ENCODE peak calls at places on chromosomes 16 and 17, in five cellular contexts. E is heart left ventricle, O is AG09309, M is fibroblast of mammary gland, Q is H7. S is an unnamed sample.

GRCh38 chr17:72407336-72408121 is 286.7 kb downstream of the SOX9 start:
- DNase-seq in E (peak; percentile 33), O (peak; percentile 93), M (peak; percentile 96), Q (peak; percentile 75), S (peak; percentile 94)

GRCh38 chr16:7361416-7362129 is 28.9 kb downstream of the RBFOX1 start:
- DNase-seq in E (no peak), O (no peak), M (no peak), Q (no peak), S (no peak)

GRCh38 chr17:15157051-15157450 is 108.1 kb downstream of the PMP22 start:
- DNase-seq in E (no peak), O (no peak), M (peak; percentile 41), Q (no peak), S (peak; percentile 45)

GRCh38 chr17:40915199-40915661 is 22.2 kb downstream of the KRT23 start:
- DNase-seq in E (no peak), O (peak; percentile 89), M (peak; percentile 95), Q (no peak), S (peak; percentile 95)

GRCh38 chr17:79090503-79091372 is 16.1 kb downstream of the ENGASE start:
- DNase-seq in E (no peak), O (no peak), M (peak; percentile 16), Q (peak; percentile 89), S (peak; percentile 15)

GRCh38 chr16:9134739-9135138 is 43.3 kb downstream of the HAPSTR1 start:
- DNase-seq in E (peak; percentile 26), O (no peak), M (peak; percentile 51), Q (peak; percentile 81), S (peak; percentile 56)

GRCh38 chr17:81193470-81194224 is 27.6 kb upstream of the AATK start:
- DNase-seq in E (peak; percentile 11), O (no peak), M (peak; percentile 28), Q (no peak), S (no peak)

GRCh38 chr16:56477096-56477878 is 25.9 kb downstream of the OGFOD1 start:
- DNase-seq in E (no peak), O (peak; percentile 69), M (peak; percentile 91), Q (no peak), S (peak; percentile 96)

GRCh38 chr17:8831234-8831849 is 32.2 kb upstream of the MFSD6L start:
- DNase-seq in E (no peak), O (no peak), M (no peak), Q (no peak), S (no peak)

GRCh38 chr17:74711058-74711824 is 1.5 kb downstream of the CD300LF start:
- DNase-seq in E (no peak), O (no peak), M (no peak), Q (no peak), S (no peak)

DNA sequence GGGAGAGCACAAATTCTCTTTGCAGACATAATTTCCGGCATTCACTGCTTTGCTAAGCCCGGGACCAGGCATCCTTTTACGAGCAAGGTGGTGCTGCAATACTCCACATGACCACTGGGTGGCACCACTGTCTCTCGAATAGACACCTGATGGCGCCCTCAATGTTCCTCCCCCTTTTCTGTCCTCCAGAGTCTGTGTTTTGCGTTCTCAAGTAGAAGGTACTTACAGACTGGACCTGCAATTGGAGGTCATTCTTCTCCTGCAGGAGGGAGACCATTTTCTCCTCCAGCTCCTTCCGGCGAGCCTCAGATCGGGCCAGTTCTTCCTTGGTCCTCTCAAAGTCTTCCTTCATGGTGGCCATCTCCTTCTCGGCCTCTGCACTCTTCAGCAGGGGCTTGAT is 45.2 kb downstream of the MYH13 start:
- DNase-seq in E (peak; percentile 51), O (peak; percentile 35), M (peak; percentile 82), Q (peak; percentile 92), S (peak; percentile 76)
- H3K4me3 ChIP-seq in E (no peak overlapping the region), O (no peak overlapping the region), M (no peak overlapping the region), Q (no peak overlapping the region), S (no peak overlapping the region)

DNA sequence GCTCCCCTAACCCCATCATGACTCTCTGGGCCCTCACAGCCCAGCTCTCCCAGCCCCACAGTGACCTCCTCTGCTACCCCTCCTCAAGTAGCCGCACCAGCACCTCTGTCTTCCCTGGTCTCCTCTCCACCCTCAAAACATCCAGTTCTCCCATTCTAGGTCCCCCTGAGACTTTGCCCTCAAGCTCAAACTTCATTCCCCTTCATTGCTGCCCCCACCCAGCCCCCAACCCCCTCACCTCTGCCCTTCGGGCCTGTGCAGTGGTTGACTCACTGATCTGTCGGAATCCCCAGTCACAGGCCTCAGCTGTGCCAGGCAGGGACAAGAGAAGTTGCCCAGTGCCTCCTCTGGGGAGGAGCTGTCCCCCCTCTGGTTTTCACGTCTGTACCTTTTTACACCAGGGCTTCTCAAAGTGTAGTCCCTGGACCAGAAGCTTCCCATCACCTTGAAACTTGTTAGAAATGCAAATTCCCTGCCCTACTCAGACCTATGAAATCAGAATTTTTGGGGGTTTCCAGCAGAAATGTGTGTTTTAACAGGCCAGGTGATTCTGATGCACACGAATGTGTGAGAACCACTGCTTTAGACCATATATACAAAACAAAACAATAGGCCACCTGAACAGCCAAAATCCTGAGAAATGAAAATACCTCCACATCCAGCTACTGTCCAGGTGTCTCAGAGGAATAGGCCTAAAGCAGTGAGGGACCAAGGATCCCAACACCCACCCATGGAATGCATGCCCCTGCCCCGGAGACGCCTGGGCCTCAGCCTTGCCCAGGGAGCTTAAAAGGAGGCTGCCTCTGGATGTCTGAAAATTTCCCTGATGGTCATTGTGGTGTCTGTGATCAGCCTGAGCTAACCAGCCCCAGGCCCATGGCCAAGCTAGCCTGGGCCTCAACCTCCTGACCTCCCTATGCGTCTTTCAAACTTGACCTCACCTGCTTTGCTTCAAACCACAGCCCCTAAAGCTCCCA is 853 bp upstream of the DOK4 start:
- DNase-seq in E (no peak), O (no peak), M (no peak), Q (no peak), S (no peak)
- H3K4me3 ChIP-seq in E (peak overlapping the region; percentile 83), O (peak overlapping the region; percentile 54), M (peak overlapping the region; percentile 38), Q (no peak overlapping the region), S (peak overlapping the region; percentile 72)

GRCh38 chr16:64948056-64948455 is 173.8 kb downstream of the CDH11 start:
- DNase-seq in E (no peak), O (no peak), M (no peak), Q (no peak), S (no peak)
- H3K4me3 ChIP-seq in E (no peak overlapping the region), O (no peak overlapping the region), M (no peak overlapping the region), Q (no peak overlapping the region), S (no peak overlapping the region)

GRCh38 chr17:38577244-38577643 is 28.5 kb downstream of the SRCIN1 start:
- DNase-seq in E (no peak), O (no peak), M (no peak), Q (peak; percentile 66), S (no peak)

GRCh38 chr17:38579934-38580333 is 25.8 kb downstream of the SRCIN1 start:
- DNase-seq in E (no peak), O (no peak), M (peak; percentile 52), Q (peak; percentile 93), S (peak; percentile 32)

GRCh38 chr17:38578641-38579480 is 26.9 kb downstream of the SRCIN1 start:
- DNase-seq in E (no peak), O (no peak), M (no peak), Q (peak; percentile 83), S (no peak)

GRCh38 chr17:38577645-38578173 is 28.0 kb downstream of the SRCIN1 start:
- DNase-seq in E (no peak), O (no peak), M (no peak), Q (peak; percentile 50), S (no peak)

GRCh38 chr17:38578229-38578628 is 27.5 kb downstream of the SRCIN1 start:
- DNase-seq in E (no peak), O (no peak), M (no peak), Q (peak; percentile 89), S (no peak)
- H3K4me3 ChIP-seq in E (peak overlapping the region; percentile 28), O (no peak overlapping the region), M (no peak overlapping the region), Q (peak overlapping the region; percentile 35), S (no peak overlapping the region)

DNA sequence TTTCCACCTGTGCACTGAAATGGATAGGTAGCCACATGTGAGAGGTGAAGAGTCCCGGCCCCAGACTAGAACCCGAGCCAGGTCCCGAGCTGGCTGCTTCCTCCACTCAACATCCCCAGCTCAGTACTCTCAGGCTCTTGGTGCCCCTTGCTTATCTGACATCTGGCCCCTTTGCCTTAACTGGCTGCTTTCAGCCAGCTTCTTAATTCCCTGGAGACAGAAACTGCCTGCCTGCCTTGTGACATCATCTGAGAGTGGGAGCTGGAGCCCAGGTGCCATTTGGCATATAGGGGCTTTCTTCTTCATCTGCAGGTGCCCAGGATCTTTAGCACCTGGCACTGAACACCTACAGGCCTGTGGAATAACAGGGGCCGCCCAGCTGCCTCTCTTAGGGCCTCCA is 8.9 kb downstream of the CHAD start:
- DNase-seq in E (no peak), O (no peak), M (no peak), Q (no peak), S (no peak)
- H3K4me3 ChIP-seq in E (no peak overlapping the region), O (no peak overlapping the region), M (no peak overlapping the region), Q (no peak overlapping the region), S (no peak overlapping the region)

GRCh38 chr17:47907932-47908562 is 12.0 kb downstream of the SP2 start:
- DNase-seq in E (no peak), O (no peak), M (no peak), Q (no peak), S (peak; percentile 32)
- H3K4me3 ChIP-seq in E (peak overlapping the region; percentile 24), O (no peak overlapping the region), M (no peak overlapping the region), Q (no peak overlapping the region), S (no peak overlapping the region)

GRCh38 chr17:37743875-37744632 is 805 bp downstream of the HNF1B start:
- DNase-seq in E (no peak), O (no peak), M (no peak), Q (peak; percentile 82), S (no peak)

GRCh38 chr17:37741334-37742113 is 3.3 kb downstream of the HNF1B start:
- DNase-seq in E (no peak), O (no peak), M (no peak), Q (no peak), S (no peak)

GRCh38 chr17:37742114-37742761 is 2.6 kb downstream of the HNF1B start:
- DNase-seq in E (no peak), O (no peak), M (no peak), Q (peak; percentile 87), S (no peak)

GRCh38 chr17:37743612-37743874 is 1.3 kb downstream of the HNF1B start:
- DNase-seq in E (no peak), O (no peak), M (no peak), Q (peak; percentile 75), S (no peak)

DNA sequence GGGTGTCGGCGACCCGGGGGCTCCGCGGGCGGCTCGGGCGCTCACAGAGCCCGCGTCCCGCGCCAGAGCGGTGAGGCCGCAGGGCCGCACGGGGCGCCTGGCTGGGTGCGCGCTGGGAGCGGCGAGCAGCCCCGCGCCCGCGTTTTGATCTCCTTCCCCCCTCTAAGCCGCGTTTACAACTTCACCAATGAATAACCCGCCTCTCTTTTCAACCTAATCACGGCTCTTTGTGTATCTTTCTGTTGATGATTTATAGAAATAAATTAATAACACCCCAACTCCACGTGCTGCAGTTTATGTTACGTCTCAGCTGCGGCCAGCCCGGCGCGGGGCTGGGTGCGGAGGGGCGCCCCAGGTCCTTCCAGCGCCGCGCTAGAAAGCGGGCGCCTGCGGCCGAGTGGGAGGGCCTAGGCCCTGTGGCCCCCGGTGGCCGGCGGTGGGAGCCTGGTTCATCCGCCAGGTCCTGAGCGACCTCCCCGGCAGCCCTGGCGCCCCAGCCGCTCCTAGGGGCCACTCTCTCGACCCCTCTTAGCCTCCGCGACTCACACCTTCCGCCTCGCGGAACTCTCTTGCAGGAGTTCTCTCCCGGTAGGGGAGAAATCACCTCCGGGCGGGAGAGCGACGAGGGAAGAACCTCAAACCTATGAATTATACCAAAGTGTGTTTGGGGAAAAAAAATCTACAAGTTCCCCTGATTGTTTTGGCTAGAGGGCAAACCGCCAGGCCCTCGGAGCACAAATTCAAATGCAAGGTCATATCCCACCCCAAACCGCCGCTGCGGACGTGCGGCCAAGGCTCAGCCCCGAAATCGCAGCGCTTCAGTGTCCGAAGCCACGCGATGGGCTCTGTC is 1.9 kb downstream of the HNF1B start:
- DNase-seq in E (no peak), O (no peak), M (no peak), Q (peak; percentile 84), S (no peak)
- H3K4me3 ChIP-seq in E (peak overlapping the region; percentile 37), O (no peak overlapping the region), M (no peak overlapping the region), Q (peak overlapping the region; percentile 54), S (no peak overlapping the region)

GRCh38 chr17:82887255-82888164 is 47.7 kb upstream of the ZNF750 start:
- DNase-seq in E (no peak), O (no peak), M (peak; percentile 68), Q (no peak), S (peak; percentile 13)
- H3K4me3 ChIP-seq in E (no peak overlapping the region), O (no peak overlapping the region), M (no peak overlapping the region), Q (no peak overlapping the region), S (no peak overlapping the region)

S was measured in choroid plexus epithelial cell.